ENCODE peak calls at places on chromosomes 1 and 21, in four cellular contexts. L is NAMALWA, B is upper lobe of right lung, M is T-helper 2 cell. O is an unnamed sample.

GRCh38 chr21:14736162-14736561 is 190.0 kb upstream of the SAMSN1 start:
- DNase-seq in M (no peak), B (no peak), L (no peak), O (no peak)

GRCh38 chr1:63991685-63992084 is 211.7 kb upstream of the UBE2U start:
- DNase-seq in L (no peak), M (no peak), B (no peak), O (no peak)

GRCh38 chr1:94542088-94542671 is 621 bp upstream of the F3 start:
- DNase-seq in M (no peak), L (no peak), B (peak), O (no peak)

GRCh38 chr1:169495050-169495740 is 9.5 kb upstream of the SLC19A2 start:
- DNase-seq in M (no peak), B (no peak), L (no peak), O (no peak)

GRCh38 chr1:43069481-43070050 is 102.5 kb downstream of the EBNA1BP2 start:
- DNase-seq in B (no peak), L (no peak), M (no peak), O (no peak)

GRCh38 chr21:38416791-38417190 is 81.5 kb downstream of the ERG start:
- DNase-seq in M (no peak), L (no peak), B (no peak), O (no peak)

GRCh38 chr1:112673589-112674439 is 645 bp upstream of the MOV10 start:
- DNase-seq in M (no peak), L (peak), B (no peak), O (no peak)

GRCh38 chr1:67752306-67752705 is 67.3 kb downstream of the GADD45A start:
- DNase-seq in L (no peak), M (no peak), B (no peak), O (no peak)

GRCh38 chr1:22472596-22472995 is 20.9 kb downstream of the ZBTB40 start:
- DNase-seq in L (no peak), M (no peak), B (no peak), O (no peak)

GRCh38 chr1:151372411-151372934 is at the start of gene SELENBP1:
- DNase-seq in B (peak), M (no peak), L (no peak), O (no peak)

GRCh38 chr21:38813554-38813953 is 7.8 kb downstream of the ETS2 start:
- DNase-seq in M (no peak), B (no peak), L (no peak), O (no peak)

GRCh38 chr1:21337931-21338567 is 47.8 kb upstream of the ECE1 start:
- DNase-seq in M (no peak), B (peak), L (no peak), O (no peak)

GRCh38 chr1:209155556-209155955 is 428.0 kb upstream of the CAMK1G start:
- DNase-seq in M (no peak), B (no peak), L (no peak), O (no peak)

GRCh38 chr1:1279028-1279427 is 1.2 kb upstream of the SCNN1D start:
- DNase-seq in M (no peak), L (no peak), B (no peak), O (no peak)

GRCh38 chr1:231919900-231920299 is 293.3 kb downstream of the DISC1 start:
- DNase-seq in M (no peak), B (no peak), L (no peak), O (no peak)

GRCh38 chr1:2407166-2407990 is 5.0 kb downstream of the PEX10 start:
- DNase-seq in B (no peak), L (no peak), M (no peak), O (no peak)

GRCh38 chr21:42343963-42344510 is 6.8 kb downstream of the TFF2 start:
- DNase-seq in L (no peak), M (no peak), B (no peak), O (no peak)

GRCh38 chr1:201792534-201793305 is 36.2 kb upstream of the IPO9 start:
- DNase-seq in M (peak), L (peak), B (peak), O (peak)

GRCh38 chr21:28632718-28633408 is 359.8 kb downstream of the LTN1 start:
- DNase-seq in B (no peak), L (no peak), M (no peak), O (no peak)

GRCh38 chr1:169059391-169059790 is 47.1 kb upstream of the ATP1B1 start:
- DNase-seq in L (no peak), B (no peak), M (no peak), O (no peak)

GRCh38 chr1:93989601-93990000 is 80.4 kb upstream of the GCLM start:
- DNase-seq in M (no peak), B (no peak), L (no peak), O (no peak)

GRCh38 chr1:182392045-182393028 is 747 bp upstream of the GLUL start:
- DNase-seq in L (peak), B (peak), M (no peak), O (no peak)

GRCh38 chr1:13540871-13541270 is 27.1 kb upstream of the LRRC38 start:
- DNase-seq in B (peak), M (no peak), L (no peak), O (no peak)

GRCh38 chr1:226980565-226981385 is 40.7 kb downstream of the COQ8A start:
- DNase-seq in L (no peak), M (no peak), B (peak), O (no peak)

GRCh38 chr1:204258213-204259115 is 44.7 kb upstream of the GOLT1A start:
- DNase-seq in M (no peak), B (peak), L (peak), O (peak)

GRCh38 chr1:183291216-183291762 is 105.2 kb downstream of the LAMC2 start:
- DNase-seq in M (no peak), B (no peak), L (no peak), O (no peak)

GRCh38 chr1:239858058-239858457 is 233.6 kb upstream of the FMN2 start:
- DNase-seq in M (no peak), L (no peak), B (no peak), O (no peak)

GRCh38 chr21:28928578-28929124 is 64.0 kb downstream of the LTN1 start:
- DNase-seq in M (no peak), B (no peak), L (no peak), O (no peak)

GRCh38 chr1:69929278-69930057 is 275.9 kb downstream of the LRRC40 start:
- DNase-seq in B (no peak), L (no peak), M (no peak), O (no peak)

GRCh38 chr1:110466646-110467280 is 15.8 kb downstream of the PROK1 start:
- DNase-seq in L (no peak), B (no peak), M (no peak), O (no peak)

GRCh38 chr1:54095543-54096286 is 42.3 kb downstream of the TCEANC2 start:
- DNase-seq in L (no peak), B (no peak), M (no peak), O (no peak)

O was measured in B cell.